ENCODE peak calls at places on chromosome 9, in six cellular contexts. T, J, Q, Z, P and O are unnamed samples.

GRCh38 chr9:87336407-87336806 is 161.3 kb upstream of the DAPK1 start:
- DNase-seq in Q (peak; percentile 13), T (no peak), Z (no peak), J (no peak), P (no peak), O (peak; percentile 60)

GRCh38 chr9:76703270-76703669 is 61.0 kb upstream of the PCA3 start:
- DNase-seq in T (no peak), Q (no peak), Z (no peak), J (no peak), P (no peak), O (no peak)

GRCh38 chr9:121200346-121200745 is 1.3 kb downstream of the RAB14 start:
- DNase-seq in Q (no peak), P (no peak), T (no peak), Z (no peak), J (no peak), O (no peak)

GRCh38 chr9:136095028-136095494 is at the start of gene NACC2:
- DNase-seq in Z (peak; percentile 73), P (no peak), Q (no peak), T (peak; percentile 43), J (peak; percentile 85), O (no peak)

GRCh38 chr9:6673326-6674025 is 27.9 kb upstream of the GLDC start:
- DNase-seq in P (no peak), Z (no peak), T (no peak), J (no peak), Q (no peak), O (no peak)

GRCh38 chr9:12775963-12776774 is 1.3 kb downstream of the LURAP1L start:
- DNase-seq in P (no peak), Q (peak; percentile 81), Z (peak; percentile 90), J (peak; percentile 81), T (peak; percentile 62), O (peak; percentile 95)

GRCh38 chr9:114316605-114317230 is 6.2 kb upstream of the ORM1 start:
- DNase-seq in J (no peak), Z (peak; percentile 19), T (no peak), P (no peak), Q (no peak), O (no peak)

GRCh38 chr9:79764377-79764776 is 192.6 kb downstream of the TLE4 start:
- DNase-seq in Q (peak; percentile 16), Z (no peak), P (no peak), J (peak; percentile 3), T (peak; percentile 15), O (no peak)

GRCh38 chr9:70061776-70062175 is 18.1 kb downstream of the MAMDC2 start:
- DNase-seq in J (no peak), P (no peak), Z (no peak), Q (no peak), T (no peak), O (no peak)

GRCh38 chr9:33816327-33817252 is at the start of gene UBE2R2:
- DNase-seq in Q (peak; percentile 95), J (peak; percentile 99), T (peak; percentile 85), P (peak; percentile 85), Z (peak; percentile 90), O (peak; percentile 97)

GRCh38 chr9:16046713-16047112 is 493.9 kb downstream of the CCDC171 start:
- DNase-seq in Q (no peak), J (no peak), T (no peak), P (no peak), Z (no peak), O (no peak)

GRCh38 chr9:16048129-16048528 is 495.3 kb downstream of the CCDC171 start:
- DNase-seq in Z (no peak), T (no peak), P (no peak), J (no peak), Q (no peak), O (no peak)

GRCh38 chr9:16053131-16053530 is 500.3 kb downstream of the CCDC171 start:
- DNase-seq in T (no peak), P (no peak), Q (no peak), Z (no peak), J (no peak), O (no peak)

GRCh38 chr9:16057541-16057940 is 504.7 kb downstream of the CCDC171 start:
- DNase-seq in Z (no peak), T (no peak), Q (no peak), P (no peak), J (no peak), O (no peak)

DNA sequence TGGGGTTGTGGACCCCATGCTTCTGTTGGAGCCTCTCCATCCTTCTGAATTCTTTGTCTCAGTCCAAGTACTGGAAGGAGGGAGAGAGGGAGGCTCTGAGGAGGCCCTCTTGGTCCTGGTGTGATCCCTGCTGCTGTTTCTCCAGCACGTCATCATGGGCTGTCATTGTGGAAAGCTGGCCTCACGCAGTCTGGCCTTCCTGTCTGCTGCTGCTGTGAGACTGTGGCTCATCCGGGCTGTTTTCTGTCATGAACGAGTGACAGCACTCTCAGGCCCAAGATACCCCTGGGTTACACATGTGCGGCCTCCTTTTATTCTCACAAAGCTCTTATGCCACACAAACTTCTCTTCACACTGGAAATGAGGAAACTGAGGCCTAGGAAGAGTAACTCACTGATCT is 499.3 kb downstream of the CCDC171 start:
- DNase-seq in T (no peak), P (no peak), J (no peak), Q (no peak), Z (no peak), O (no peak)
- H3K27ac ChIP-seq in T (no peak overlapping the region), P (no peak overlapping the region), J (no peak overlapping the region), Q (no peak overlapping the region), Z (no peak overlapping the region), O (no peak overlapping the region)

GRCh38 chr9:134436926-134437325 is 110.7 kb downstream of the RXRA start:
- DNase-seq in Q (no peak), J (no peak), Z (no peak), P (no peak), T (no peak), O (no peak)
- H3K4me1 ChIP-seq in Q (peaks cover 43% of the 10 kb centered on the region), J (peaks cover 51% of the 10 kb centered on the region), Z (peaks cover 71% of the 10 kb centered on the region), P (no peaks in the 10 kb centered on the region), T (peaks cover 90% of the 10 kb centered on the region), O (peaks cover 62% of the 10 kb centered on the region)

GRCh38 chr9:94554078-94554438 is 825 bp upstream of the PCAT7 start:
- DNase-seq in J (no peak), T (no peak), Z (no peak), Q (no peak), P (no peak), O (no peak)

GRCh38 chr9:94553029-94553938 is 1.6 kb upstream of the PCAT7 start:
- DNase-seq in P (no peak), T (no peak), Q (no peak), Z (no peak), J (no peak), O (no peak)

GRCh38 chr9:94560237-94560636 is 5.4 kb downstream of the PCAT7 start:
- DNase-seq in J (no peak), T (no peak), P (no peak), Z (no peak), Q (no peak), O (no peak)

DNA sequence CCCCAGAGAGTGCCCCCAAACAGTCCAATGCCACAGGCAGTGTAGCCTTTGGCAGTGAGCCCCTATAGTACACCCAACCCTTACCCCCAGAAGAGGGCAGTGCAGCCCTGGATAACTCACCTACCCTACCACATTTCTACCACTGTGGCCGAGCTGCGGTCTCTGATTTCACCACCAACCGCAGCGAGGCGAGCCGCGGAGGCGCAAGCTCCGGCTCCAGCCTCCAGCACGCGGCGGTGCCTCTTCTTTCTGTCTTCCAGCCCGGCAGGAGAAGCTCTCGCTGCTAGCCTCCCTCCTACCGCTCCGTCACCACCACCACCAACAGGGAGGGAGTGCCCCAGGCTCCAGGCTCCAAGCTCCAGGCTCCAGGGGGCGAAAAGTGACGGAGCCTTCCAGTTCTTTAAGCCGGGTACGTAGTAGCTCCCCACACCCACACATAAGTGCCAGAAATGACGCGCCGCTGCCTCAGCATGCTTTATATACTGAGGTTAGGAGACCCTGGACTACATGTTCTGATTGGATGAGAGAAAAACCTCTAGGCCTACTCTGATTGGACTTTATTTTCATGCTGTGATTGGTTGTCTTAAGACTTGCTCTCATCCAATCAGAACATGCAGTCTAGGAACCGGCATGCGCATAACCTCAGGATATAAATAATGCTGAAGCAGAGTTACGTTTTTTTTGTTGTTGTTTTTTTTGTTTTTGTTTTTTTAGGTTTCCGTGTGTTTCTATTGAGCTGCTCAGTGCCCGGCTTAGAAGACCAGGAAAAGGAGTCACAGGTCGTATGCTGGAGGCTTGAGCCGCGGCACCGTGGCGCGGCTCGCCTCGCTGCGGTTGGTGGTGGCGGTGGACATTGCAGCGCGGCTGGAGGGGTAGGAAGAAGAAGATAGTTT is at the start of gene PCAT7:
- DNase-seq in J (peak; percentile 56), T (no peak), P (peak; percentile 12), Z (peak; percentile 44), Q (peak; percentile 64), O (no peak)
- TF ChIP-seq EP300 in J (no peak), T (no peak), P (no peak), Z (no peak), Q (no peak), O (no peak)

GRCh38 chr9:21634951-21635350 is 152.8 kb upstream of the IFNE start:
- DNase-seq in P (no peak), T (no peak), Z (no peak), J (no peak), Q (no peak), O (no peak)
- H3K27ac ChIP-seq in P (no peak overlapping the region), T (no peak overlapping the region), Z (no peak overlapping the region), J (no peak overlapping the region), Q (no peak overlapping the region), O (no peak overlapping the region)

GRCh38 chr9:105114956-105115728 is 129.3 kb upstream of the SLC44A1 start:
- DNase-seq in T (no peak), Z (peak; percentile 79), P (peak; percentile 20), J (no peak), Q (no peak), O (peak; percentile 92)
- H3K4me1 ChIP-seq in T (no peaks in the 10 kb centered on the region), Z (no peaks in the 10 kb centered on the region), P (peaks cover 14% of the 10 kb centered on the region), J (no peaks in the 10 kb centered on the region), Q (no peaks in the 10 kb centered on the region), O (no peaks in the 10 kb centered on the region)

GRCh38 chr9:81832571-81833285 is 95.5 kb upstream of the SPATA31D4 start:
- DNase-seq in T (no peak), J (no peak), P (no peak), Z (no peak), Q (no peak), O (no peak)
- TF ChIP-seq EP300 in T (no peak), J (no peak), P (no peak), Z (no peak), Q (no peak), O (no peak)

GRCh38 chr9:68417762-68418161 is 61.4 kb downstream of the PGM5 start:
- DNase-seq in J (no peak), Z (no peak), Q (no peak), P (no peak), T (no peak), O (peak; percentile 60)

GRCh38 chr9:68418259-68418845 is 61.9 kb downstream of the PGM5 start:
- DNase-seq in T (no peak), Z (no peak), J (no peak), P (no peak), Q (no peak), O (peak; percentile 50)

GRCh38 chr9:68416891-68417570 is 60.6 kb downstream of the PGM5 start:
- DNase-seq in P (no peak), J (no peak), T (no peak), Z (no peak), Q (no peak), O (peak; percentile 45)
- H3K27ac ChIP-seq in P (no peak overlapping the region), J (no peak overlapping the region), T (no peak overlapping the region), Z (no peak overlapping the region), Q (no peak overlapping the region), O (peak overlapping the region; percentile 75)